ENCODE peak calls at places on chromosomes 2 and 18, in eight cellular contexts. I is ELR; O is psoas muscle; L is mesendoderm; G is A172; N is A549; U is GM03348; T is CD4-positive, alpha-beta T cell. K is an unnamed sample.

GRCh38 chr2:191758420-191759199 is 80.7 kb downstream of the NABP1 start:
- DNase-seq in I (peak; percentile 88), O (no peak), L (peak; percentile 81), G (peak; percentile 79), N (peak; percentile 77), U (peak; percentile 35), T (peak; percentile 24), K (peak; percentile 8)

GRCh38 chr2:145601306-145601925 is 1081.5 kb upstream of the ZEB2 start:
- DNase-seq in I (peak; percentile 36), O (no peak), L (no peak), G (no peak), N (no peak), U (no peak), T (no peak), K (no peak)

GRCh38 chr2:66926594-66927112 is 470.5 kb upstream of the ETAA1 start:
- DNase-seq in I (no peak), O (no peak), L (no peak), G (no peak), N (no peak), U (no peak), T (no peak), K (no peak)

GRCh38 chr2:236998250-236998649 is 87.4 kb upstream of the COPS8 start:
- DNase-seq in I (peak; percentile 5), O (no peak), L (no peak), G (peak; percentile 26), N (peak; percentile 38), U (no peak), T (no peak), K (no peak)

GRCh38 chr2:61900246-61900645 is 5.2 kb upstream of the COMMD1 start:
- DNase-seq in I (no peak), O (no peak), L (no peak), G (no peak), N (no peak), U (no peak), T (no peak), K (no peak)

GRCh38 chr2:239593965-239594771 is 193.3 kb upstream of the HDAC4 start:
- DNase-seq in I (no peak), O (peak; percentile 21), L (no peak), G (no peak), N (no peak), U (no peak), T (no peak), K (no peak)

GRCh38 chr2:218895326-218895725 is 14.7 kb downstream of the WNT10A start:
- DNase-seq in I (no peak), O (no peak), L (peak; percentile 60), G (no peak), N (no peak), U (no peak), T (no peak), K (no peak)

GRCh38 chr18:63062246-63062645 is 257.3 kb downstream of the BCL2 start:
- DNase-seq in I (no peak), O (no peak), L (no peak), G (no peak), N (no peak), U (peak; percentile 11), T (no peak), K (no peak)

GRCh38 chr2:128373346-128374000 is 54.8 kb upstream of the HS6ST1 start:
- DNase-seq in I (no peak), O (no peak), L (no peak), G (no peak), N (no peak), U (no peak), T (no peak), K (no peak)

GRCh38 chr2:204771693-204772092 is 226.4 kb downstream of the PARD3B start:
- DNase-seq in I (no peak), O (no peak), L (no peak), G (no peak), N (no peak), U (no peak), T (no peak), K (no peak)

GRCh38 chr18:62987859-62988258 is 272.5 kb downstream of the PHLPP1 start:
- DNase-seq in I (no peak), O (no peak), L (no peak), G (no peak), N (no peak), U (no peak), T (no peak), K (no peak)

GRCh38 chr2:11123001-11123809 is 32.1 kb upstream of the SLC66A3 start:
- DNase-seq in I (no peak), O (no peak), L (no peak), G (no peak), N (no peak), U (no peak), T (no peak), K (no peak)

GRCh38 chr2:223068036-223068435 is 16.0 kb downstream of the KCNE4 start:
- DNase-seq in I (no peak), O (no peak), L (no peak), G (no peak), N (no peak), U (no peak), T (no peak), K (no peak)

GRCh38 chr2:152475982-152476381 is 141.0 kb downstream of the FMNL2 start:
- DNase-seq in I (peak; percentile 33), O (no peak), L (no peak), G (no peak), N (peak; percentile 53), U (peak; percentile 27), T (no peak), K (no peak)

GRCh38 chr2:8572712-8573233 is 109.1 kb upstream of the ID2 start:
- DNase-seq in I (no peak), O (no peak), L (no peak), G (no peak), N (no peak), U (no peak), T (no peak), K (no peak)

GRCh38 chr18:62394001-62394763 is 69.1 kb downstream of the TNFRSF11A start:
- DNase-seq in I (no peak), O (no peak), L (no peak), G (no peak), N (no peak), U (no peak), T (no peak), K (no peak)

GRCh38 chr2:220786216-220786615 is 785.9 kb downstream of the EPHA4 start:
- DNase-seq in I (no peak), O (no peak), L (no peak), G (no peak), N (no peak), U (no peak), T (no peak), K (no peak)

GRCh38 chr2:191166111-191166755 is 15.4 kb upstream of the STAT4 start:
- DNase-seq in I (peak; percentile 44), O (no peak), L (no peak), G (peak; percentile 45), N (peak; percentile 62), U (no peak), T (no peak), K (peak; percentile 40)

GRCh38 chr2:100708333-100708732 is 111.6 kb upstream of the NPAS2 start:
- DNase-seq in I (no peak), O (no peak), L (no peak), G (no peak), N (no peak), U (no peak), T (no peak), K (no peak)

GRCh38 chr2:57760448-57760847 is 286.2 kb upstream of the VRK2 start:
- DNase-seq in I (no peak), O (no peak), L (no peak), G (no peak), N (no peak), U (no peak), T (no peak), K (no peak)

GRCh38 chr2:223954401-223954800 is 2.9 kb upstream of the MRPL44 start:
- DNase-seq in I (peak; percentile 90), O (no peak), L (no peak), G (peak; percentile 28), N (peak; percentile 40), U (peak; percentile 56), T (no peak), K (no peak)

GRCh38 chr18:51323941-51324340 is 126.5 kb upstream of the MEX3C start:
- DNase-seq in I (no peak), O (no peak), L (peak; percentile 58), G (no peak), N (no peak), U (no peak), T (no peak), K (no peak)